ENCODE peak calls at places on chromosomes 13 and 19, in five cellular contexts. P is NAMALWA, W is mesendoderm, D is T-helper 9 cell, V is T follicular helper cell. T is an unnamed sample.

GRCh38 chr13:111908981-111909380 is 158.0 kb upstream of the SOX1 start:
- DNase-seq in P (no peak), W (no peak), D (no peak), V (no peak), T (no peak)

GRCh38 chr19:40632311-40633036 is 31.3 kb downstream of the LTBP4 start:
- DNase-seq in P (no peak), W (peak), D (no peak), V (no peak), T (no peak)

GRCh38 chr13:80196756-80197155 is 144.2 kb downstream of the SPRY2 start:
- DNase-seq in P (no peak), W (no peak), D (no peak), V (no peak), T (no peak)

GRCh38 chr19:8988204-8988603 is 22.0 kb downstream of the MUC16 start:
- DNase-seq in P (peak), W (peak), D (peak), V (no peak), T (no peak)

GRCh38 chr19:48900477-48901452 is 653 bp downstream of the NUCB1 start:
- DNase-seq in P (peak), W (peak), D (no peak), V (no peak), T (no peak)

GRCh38 chr13:74203576-74203975 is 69.4 kb upstream of the KLF12 start:
- DNase-seq in P (no peak), W (no peak), D (no peak), V (no peak), T (no peak)

GRCh38 chr19:55423225-55423967 is 15.8 kb upstream of the UBE2S start:
- DNase-seq in P (no peak), W (no peak), D (no peak), V (no peak), T (no peak)

GRCh38 chr13:41597348-41598041 is 140.1 kb downstream of the RGCC start:
- DNase-seq in P (no peak), W (no peak), D (no peak), V (no peak), T (no peak)

GRCh38 chr13:30303269-30303668 is 4.1 kb downstream of the KATNAL1 start:
- DNase-seq in P (no peak), W (no peak), D (no peak), V (no peak), T (no peak)

T was measured in CD4-positive, alpha-beta T cell.